ENCODE peak calls at places on chromosomes 3 and 15, in six cellular contexts. K is CD8-positive, alpha-beta T cell; I is BE2C; M is body of pancreas; S is upper lobe of right lung; Q is lower lobe of right lung. U is an unnamed sample.

GRCh38 chr3:50516048-50516871 is 12.8 kb upstream of the CACNA2D2 start:
- DNase-seq in I (peak; percentile 92), M (peak; percentile 27), S (peak; percentile 88), Q (peak; percentile 84), K (no peak), U (peak; percentile 89)

GRCh38 chr3:149332781-149333517 is 487 bp downstream of the TM4SF18 start:
- DNase-seq in S (no peak), K (no peak), Q (no peak), I (no peak), M (no peak), U (no peak)

GRCh38 chr3:177646749-177647148 is 449.5 kb upstream of the TBL1XR1 start:
- DNase-seq in S (no peak), M (no peak), I (no peak), Q (no peak), K (no peak), U (no peak)

GRCh38 chr15:79516155-79516554 is 84.0 kb downstream of the MINAR1 start:
- DNase-seq in I (no peak), K (no peak), Q (no peak), M (no peak), S (no peak), U (no peak)

GRCh38 chr3:105747056-105747455 is 121.8 kb downstream of the CBLB start:
- DNase-seq in K (no peak), S (no peak), M (no peak), I (no peak), Q (no peak), U (no peak)

GRCh38 chr3:171996178-171996817 is 43.1 kb upstream of the FNDC3B start:
- DNase-seq in Q (no peak), K (no peak), M (no peak), I (no peak), S (no peak), U (no peak)

GRCh38 chr3:127408022-127408683 is 120.3 kb upstream of the PRR20G start:
- DNase-seq in K (no peak), I (no peak), S (no peak), M (no peak), Q (no peak), U (no peak)

GRCh38 chr3:3893590-3893989 is 94.4 kb downstream of the LRRN1 start:
- DNase-seq in I (no peak), Q (no peak), M (no peak), K (no peak), S (no peak), U (no peak)

GRCh38 chr15:37824717-37825382 is 109.6 kb upstream of the TMCO5A start:
- DNase-seq in K (no peak), I (peak; percentile 33), Q (no peak), S (no peak), M (no peak), U (peak; percentile 57)

GRCh38 chr15:60255390-60255789 is 142.4 kb downstream of the ANXA2 start:
- DNase-seq in I (no peak), K (no peak), Q (no peak), M (peak; percentile 12), S (no peak), U (no peak)

GRCh38 chr3:43378066-43378935 is 92.0 kb downstream of the SNRK start:
- DNase-seq in K (peak; percentile 64), M (peak; percentile 75), I (peak; percentile 19), S (no peak), Q (no peak), U (peak; percentile 8)

GRCh38 chr3:12347301-12347700 is 58.4 kb downstream of the PPARG start:
- DNase-seq in Q (no peak), K (no peak), M (no peak), S (no peak), I (no peak), U (no peak)

GRCh38 chr15:49620174-49620573 is 444 bp downstream of the FAM227B start:
- DNase-seq in K (no peak), M (no peak), I (no peak), S (no peak), Q (no peak), U (no peak)

GRCh38 chr3:12423918-12424634 is 60.2 kb upstream of the TSEN2 start:
- DNase-seq in K (no peak), I (peak; percentile 56), M (no peak), S (no peak), Q (no peak), U (no peak)

GRCh38 chr3:94735354-94735753 is 672.5 kb downstream of the NSUN3 start:
- DNase-seq in S (no peak), I (no peak), M (no peak), K (no peak), Q (no peak), U (peak; percentile 8)

GRCh38 chr15:68819451-68820204 is 1.1 kb downstream of the ANP32A start:
- DNase-seq in I (peak; percentile 44), Q (peak; percentile 65), M (peak; percentile 44), S (peak; percentile 72), K (peak; percentile 26), U (peak; percentile 70)

GRCh38 chr15:44207643-44208042 is 12.6 kb upstream of the FRMD5 start:
- DNase-seq in Q (no peak), S (no peak), K (no peak), I (no peak), M (no peak), U (peak; percentile 20)

GRCh38 chr3:10339376-10339955 is 18.6 kb upstream of the SEC13 start:
- DNase-seq in I (no peak), K (no peak), S (no peak), Q (no peak), M (no peak), U (no peak)

GRCh38 chr3:143972155-143972494 is 502 bp downstream of the DIPK2A start:
- DNase-seq in Q (no peak), M (no peak), K (no peak), S (no peak), I (no peak), U (no peak)

GRCh38 chr3:48039487-48040190 is 23.4 kb upstream of the MAP4 start:
- DNase-seq in Q (no peak), M (no peak), S (no peak), K (no peak), I (no peak), U (no peak)

GRCh38 chr3:183502237-183502636 is 53.3 kb downstream of the KLHL6 start:
- DNase-seq in K (no peak), M (no peak), Q (no peak), I (no peak), S (no peak), U (no peak)

GRCh38 chr3:150603888-150604319 is 783 bp downstream of the SELENOT start:
- DNase-seq in M (no peak), S (no peak), Q (no peak), K (no peak), I (no peak), U (no peak)

GRCh38 chr3:150605998-150606641 is 3.0 kb downstream of the SELENOT start:
- DNase-seq in Q (no peak), I (no peak), M (no peak), S (no peak), K (no peak), U (no peak)

GRCh38 chr3:150610785-150611184 is 7.7 kb downstream of the SELENOT start:
- DNase-seq in K (no peak), M (no peak), I (no peak), Q (no peak), S (no peak), U (no peak)

GRCh38 chr3:150609988-150610387 is 6.9 kb downstream of the SELENOT start:
- DNase-seq in S (no peak), Q (no peak), I (no peak), M (no peak), K (no peak), U (no peak)

GRCh38 chr3:150607267-150608065 is 4.3 kb downstream of the SELENOT start:
- DNase-seq in I (no peak), K (no peak), Q (no peak), S (no peak), M (no peak), U (no peak)
- H3K4me3 ChIP-seq in I (no peak overlapping the region), K (no peak overlapping the region), Q (no peak overlapping the region), S (no peak overlapping the region), M (no peak overlapping the region), U (no peak overlapping the region)

GRCh38 chr3:46971742-46972141 is 4.8 kb downstream of the CCDC12 start:
- DNase-seq in K (no peak), S (no peak), I (no peak), M (no peak), Q (no peak), U (no peak)

GRCh38 chr3:46977811-46978195 is 1.3 kb upstream of the CCDC12 start:
- DNase-seq in I (no peak), M (no peak), Q (no peak), K (no peak), S (no peak), U (no peak)

GRCh38 chr3:46972396-46972795 is 4.1 kb downstream of the CCDC12 start:
- DNase-seq in S (no peak), I (no peak), M (no peak), K (no peak), Q (no peak), U (no peak)

GRCh38 chr3:46976326-46977190 is at the start of gene CCDC12:
- DNase-seq in I (peak; percentile 86), K (peak; percentile 86), Q (peak; percentile 96), S (peak; percentile 95), M (peak; percentile 98), U (peak; percentile 96)

GRCh38 chr3:46974421-46975227 is 1.9 kb downstream of the CCDC12 start:
- DNase-seq in S (no peak), K (no peak), Q (no peak), M (no peak), I (no peak), U (no peak)
- H3K4me1 ChIP-seq in S (peaks cover 67% of the 10 kb centered on the region), K (peaks cover 66% of the 10 kb centered on the region), Q (peaks cover 76% of the 10 kb centered on the region), M (peaks cover 76% of the 10 kb centered on the region), I (no peaks in the 10 kb centered on the region), U (peaks cover 3% of the 10 kb centered on the region)

DNA sequence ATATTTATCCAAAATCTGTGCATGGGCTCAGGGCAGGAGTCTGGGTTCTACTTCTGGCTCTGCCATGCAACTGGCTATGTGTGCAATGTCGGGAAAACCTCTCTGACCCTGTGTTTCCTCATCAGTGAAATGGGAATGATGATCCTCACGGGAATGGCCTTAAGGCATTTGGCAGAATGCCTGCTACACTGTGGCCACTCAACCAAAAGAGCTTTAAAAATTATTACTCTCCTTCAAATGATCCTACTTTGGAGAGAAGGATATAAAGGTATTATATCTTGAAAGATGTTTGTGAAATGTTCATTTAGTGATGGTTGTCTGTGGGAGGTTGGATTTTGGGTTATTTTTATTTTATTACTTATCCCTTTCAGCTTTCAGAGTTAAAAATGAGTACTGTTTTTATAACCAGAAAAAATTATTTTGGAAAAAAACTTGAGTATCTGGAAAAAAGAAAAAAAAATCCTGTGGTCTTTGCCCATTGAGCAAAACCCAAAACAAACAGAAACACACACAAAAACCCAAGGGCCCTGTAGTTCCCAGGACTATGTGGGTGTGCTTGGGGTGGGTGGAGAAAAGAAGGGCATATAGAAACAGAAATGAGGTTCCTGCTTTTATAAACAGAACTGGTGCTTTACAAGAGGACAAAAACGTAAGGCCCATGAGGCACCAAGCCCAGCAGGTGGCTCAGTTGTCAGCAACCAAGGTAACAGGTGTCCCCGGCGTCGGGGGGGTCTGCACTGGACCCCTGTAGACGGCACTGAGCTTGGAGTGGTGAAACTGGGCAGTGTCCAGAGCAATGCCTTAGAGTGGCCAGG is 22.0 kb downstream of the RGMA start:
- DNase-seq in Q (no peak), S (no peak), M (no peak), K (no peak), I (peak; percentile 41), U (peak; percentile 71)
- H3K4me3 ChIP-seq in Q (no peak overlapping the region), S (no peak overlapping the region), M (no peak overlapping the region), K (no peak overlapping the region), I (no peak overlapping the region), U (no peak overlapping the region)

DNA sequence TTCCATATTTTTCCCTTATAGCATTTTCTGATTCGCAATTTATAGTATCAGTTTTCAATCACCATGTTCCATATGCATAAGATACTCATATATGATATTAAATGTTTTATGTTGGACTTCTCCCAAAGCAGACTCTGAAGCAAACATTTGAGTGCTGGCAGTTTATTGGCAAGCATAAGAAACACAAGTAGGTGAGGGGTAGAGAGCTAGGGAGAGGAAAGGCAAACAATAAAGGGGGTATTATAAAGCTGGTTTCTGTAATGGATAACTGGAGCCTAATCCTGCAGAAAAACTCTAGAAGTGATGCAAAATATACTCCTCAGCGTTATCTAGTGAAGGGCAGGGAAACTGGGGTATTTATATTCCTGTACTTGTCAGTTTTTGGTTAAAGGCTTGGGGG is 491.5 kb upstream of the TGFBR2 start:
- DNase-seq in Q (no peak), I (no peak), K (no peak), S (no peak), M (no peak), U (no peak)
- H3K4me1 ChIP-seq in Q (no peaks in the 10 kb centered on the region), I (no peaks in the 10 kb centered on the region), K (no peaks in the 10 kb centered on the region), S (no peaks in the 10 kb centered on the region), M (peaks cover 11% of the 10 kb centered on the region), U (no peaks in the 10 kb centered on the region)

U was measured in SJCRH30.